ENCODE peak calls at places on chromosome 10, in four cellular contexts. One of them, this sample, is unnamed.
A peak's percentile ranks its signal among the peaks of the same experiment; 100 is the strongest.

GRCh38 chr10:93357680-93358079 is 124.5 kb downstream of the MYOF start:
- DNase-seq in K562: peak; percentile 24
- DNase-seq in HL-60: peak; percentile 23
- DNase-seq in GM12878: no peak
- DNase-seq in this sample: no peak

GRCh38 chr10:17910144-17910789 is 41.5 kb upstream of the SLC39A12 start:
- DNase-seq in K562: peak; percentile 26
- DNase-seq in HL-60: peak; percentile 12
- DNase-seq in GM12878: peak; percentile 2
- DNase-seq in this sample: no peak

GRCh38 chr10:71292624-71293445 is 26.2 kb upstream of the SLC29A3 start:
- DNase-seq in K562: no peak
- DNase-seq in HL-60: no peak
- DNase-seq in GM12878: no peak
- DNase-seq in this sample: no peak

GRCh38 chr10:69362471-69362954 is 54.2 kb downstream of the TACR2 start:
- DNase-seq in K562: no peak
- DNase-seq in HL-60: no peak
- DNase-seq in GM12878: no peak
- DNase-seq in this sample: no peak

GRCh38 chr10:101694674-101695403 is at the start of gene FBXW4:
- DNase-seq in K562: peak; percentile 66
- DNase-seq in HL-60: peak; percentile 69
- DNase-seq in GM12878: no peak
- DNase-seq in this sample: peak; percentile 81

GRCh38 chr10:102668312-102669110 is 24.2 kb downstream of the TRIM8 start:
- DNase-seq in K562: no peak
- DNase-seq in HL-60: no peak
- DNase-seq in GM12878: no peak
- DNase-seq in this sample: no peak

GRCh38 chr10:99993994-99994689 is 15.6 kb downstream of the DNMBP start:
- DNase-seq in K562: peak; percentile 84
- DNase-seq in HL-60: peak; percentile 80
- DNase-seq in GM12878: peak; percentile 51
- DNase-seq in this sample: peak; percentile 59

GRCh38 chr10:45423976-45424499 is 50.0 kb downstream of the ALOX5 start:
- DNase-seq in K562: no peak
- DNase-seq in HL-60: no peak
- DNase-seq in GM12878: no peak
- DNase-seq in this sample: no peak

GRCh38 chr10:120005408-120006280 is 113.1 kb downstream of the SEC23IP start:
- DNase-seq in K562: no peak
- DNase-seq in HL-60: no peak
- DNase-seq in GM12878: no peak
- DNase-seq in this sample: no peak

GRCh38 chr10:52703451-52703850 is 69.1 kb downstream of the MBL2 start:
- DNase-seq in K562: no peak
- DNase-seq in HL-60: no peak
- DNase-seq in GM12878: no peak
- DNase-seq in this sample: no peak

GRCh38 chr10:33982995-33983394 is 648.5 kb upstream of the NRP1 start:
- DNase-seq in K562: no peak
- DNase-seq in HL-60: no peak
- DNase-seq in GM12878: no peak
- DNase-seq in this sample: no peak

GRCh38 chr10:96856317-96856716 is 24.2 kb downstream of the LCOR start:
- DNase-seq in K562: no peak
- DNase-seq in HL-60: no peak
- DNase-seq in GM12878: no peak
- DNase-seq in this sample: no peak

GRCh38 chr10:116907588-116907987 is 58.3 kb downstream of the ENO4 start:
- DNase-seq in K562: no peak
- DNase-seq in HL-60: no peak
- DNase-seq in GM12878: no peak
- DNase-seq in this sample: no peak

GRCh38 chr10:118952493-118953295 is 76.8 kb upstream of the NANOS1 start:
- DNase-seq in K562: no peak
- DNase-seq in HL-60: no peak
- DNase-seq in GM12878: no peak
- DNase-seq in this sample: no peak

GRCh38 chr10:92076722-92077121 is 153.2 kb downstream of the BTAF1 start:
- DNase-seq in K562: no peak
- DNase-seq in HL-60: no peak
- DNase-seq in GM12878: no peak
- DNase-seq in this sample: no peak

GRCh38 chr10:87635498-87636312 is 24.0 kb upstream of the PAPSS2 start:
- DNase-seq in K562: no peak
- DNase-seq in HL-60: peak; percentile 11
- DNase-seq in GM12878: peak; percentile 62
- DNase-seq in this sample: no peak

DNA sequence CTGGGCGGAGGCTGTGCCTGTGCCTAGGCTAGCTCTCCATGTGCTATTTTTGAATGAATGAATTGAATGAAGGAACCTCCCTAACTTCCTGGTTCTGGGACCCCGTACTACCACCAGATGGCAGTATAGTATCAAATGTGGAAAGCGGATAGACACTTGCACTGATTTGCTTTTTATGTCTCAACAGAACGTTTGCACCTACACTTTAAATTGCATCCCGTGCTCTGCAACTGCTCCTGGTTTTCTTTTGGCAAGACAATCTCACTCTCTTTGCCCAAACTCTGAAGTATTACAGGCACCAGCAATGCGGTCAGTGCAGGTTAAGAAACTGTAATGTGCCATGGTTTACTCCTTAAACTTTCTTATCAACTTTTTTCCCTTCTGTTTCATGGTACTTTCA is 6.5 kb downstream of the FZD8 start:
- DNase-seq in K562: peak; percentile 63
- DNase-seq in HL-60: peak; percentile 56
- DNase-seq in GM12878: peak; percentile 20
- DNase-seq in this sample: peak; percentile 26
- TF ChIP-seq SPI1 in K562: peak; percentile 1
- TF ChIP-seq SPI1 in HL-60: no peak
- TF ChIP-seq SPI1 in GM12878: no peak
- TF ChIP-seq SPI1 in this sample: no peak

DNA sequence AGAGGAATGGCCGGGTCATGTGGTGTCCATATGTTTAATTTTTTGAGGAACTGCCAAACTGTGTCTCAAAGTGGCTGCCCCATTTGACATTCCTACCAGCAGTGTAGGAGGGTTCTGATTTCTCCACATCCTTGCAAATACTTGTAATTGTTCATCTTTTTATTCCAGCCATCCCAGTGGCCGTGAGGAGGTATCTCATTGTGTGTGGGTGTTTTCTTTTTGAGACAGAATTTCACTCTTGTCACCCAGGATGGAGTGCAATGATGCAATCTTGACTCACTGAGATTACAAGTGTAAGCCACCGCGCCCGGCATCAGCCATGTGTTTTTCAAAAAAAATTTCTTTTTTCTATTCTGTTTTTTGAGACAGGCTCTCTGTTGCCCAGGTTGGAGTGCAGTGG is 38.7 kb upstream of the DLG5 start:
- DNase-seq in K562: no peak
- DNase-seq in HL-60: no peak
- DNase-seq in GM12878: no peak
- DNase-seq in this sample: no peak
- TF ChIP-seq SPI1 in K562: no peak
- TF ChIP-seq SPI1 in HL-60: no peak
- TF ChIP-seq SPI1 in GM12878: no peak
- TF ChIP-seq SPI1 in this sample: no peak

DNA sequence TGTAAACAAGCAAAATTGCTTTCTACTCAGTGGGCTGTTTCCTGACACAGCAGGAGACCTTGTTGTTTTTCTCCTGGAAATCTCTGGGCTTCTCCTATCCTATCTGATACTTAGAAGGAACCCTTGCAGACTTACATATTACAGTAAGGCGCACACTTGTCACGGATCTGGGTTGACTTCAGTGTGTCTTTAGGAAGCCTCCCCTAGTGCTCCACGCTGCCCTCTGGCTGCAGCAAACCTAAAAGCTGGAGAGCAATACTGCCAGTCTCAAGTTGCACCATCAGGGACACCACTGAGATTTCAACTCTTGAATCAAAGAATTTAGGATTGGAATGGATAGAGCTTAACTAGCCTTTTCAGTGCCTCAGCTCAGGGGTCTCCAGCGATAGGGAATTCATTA is 495.3 kb downstream of the LRMDA start:
- DNase-seq in K562: peak; percentile 35
- DNase-seq in HL-60: no peak
- DNase-seq in GM12878: no peak
- DNase-seq in this sample: no peak
- TF ChIP-seq SPI1 in K562: no peak
- TF ChIP-seq SPI1 in HL-60: no peak
- TF ChIP-seq SPI1 in GM12878: no peak
- TF ChIP-seq SPI1 in this sample: no peak

GRCh38 chr10:131819241-131820072 is 81.4 kb upstream of the PPP2R2D start:
- DNase-seq in K562: no peak
- DNase-seq in HL-60: peak; percentile 11
- DNase-seq in GM12878: no peak
- DNase-seq in this sample: peak; percentile 2
- TF ChIP-seq SPI1 in K562: no peak
- TF ChIP-seq SPI1 in HL-60: no peak
- TF ChIP-seq SPI1 in GM12878: no peak
- TF ChIP-seq SPI1 in this sample: no peak

GRCh38 chr10:131212763-131213325 is 98.7 kb downstream of the TCERG1L start:
- DNase-seq in K562: no peak
- DNase-seq in HL-60: no peak
- DNase-seq in GM12878: no peak
- DNase-seq in this sample: no peak

GRCh38 chr10:131215776-131216175 is 95.7 kb downstream of the TCERG1L start:
- DNase-seq in K562: no peak
- DNase-seq in HL-60: no peak
- DNase-seq in GM12878: no peak
- DNase-seq in this sample: no peak

GRCh38 chr10:131216681-131217230 is 94.8 kb downstream of the TCERG1L start:
- DNase-seq in K562: no peak
- DNase-seq in HL-60: no peak
- DNase-seq in GM12878: no peak
- DNase-seq in this sample: no peak

GRCh38 chr10:131213651-131214505 is 97.6 kb downstream of the TCERG1L start:
- DNase-seq in K562: no peak
- DNase-seq in HL-60: no peak
- DNase-seq in GM12878: no peak
- DNase-seq in this sample: no peak

DNA sequence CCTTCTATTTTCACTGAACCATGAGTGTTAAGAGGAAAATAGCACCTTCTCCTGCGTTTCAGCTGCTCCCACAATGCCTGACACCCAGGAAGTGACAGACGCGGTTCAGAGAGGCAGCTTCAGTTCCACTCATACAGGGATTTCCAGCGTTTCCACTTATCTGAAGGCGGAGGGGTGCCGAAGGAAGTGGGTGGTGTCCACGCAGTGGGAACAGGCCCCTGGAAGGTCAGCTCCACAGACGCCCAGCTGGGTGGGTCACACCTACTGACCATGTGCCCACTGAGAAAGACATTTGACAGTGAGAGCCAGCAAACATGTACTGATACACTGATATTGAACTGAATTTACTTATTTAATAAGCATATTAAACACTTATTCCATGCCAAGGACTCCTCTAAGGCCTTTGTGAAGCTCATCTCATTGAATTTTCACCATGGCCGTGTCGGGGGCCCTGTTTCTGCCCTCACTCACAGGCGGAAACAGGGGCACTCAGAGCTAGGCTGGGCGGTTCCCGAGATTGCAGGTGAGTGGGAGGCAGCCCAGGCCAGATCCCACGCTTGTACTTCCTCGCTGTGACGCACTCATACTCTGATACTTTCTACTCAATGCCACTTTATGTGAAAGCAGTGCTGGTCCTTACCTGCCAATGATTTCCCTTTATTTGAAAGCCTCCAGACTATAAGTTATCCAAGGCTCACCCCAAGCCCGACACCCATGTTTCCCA is 96.8 kb downstream of the TCERG1L start:
- DNase-seq in K562: no peak
- DNase-seq in HL-60: no peak
- DNase-seq in GM12878: no peak
- DNase-seq in this sample: no peak
- TF ChIP-seq SPI1 in K562: no peak
- TF ChIP-seq SPI1 in HL-60: no peak
- TF ChIP-seq SPI1 in GM12878: no peak
- TF ChIP-seq SPI1 in this sample: no peak

GRCh38 chr10:4372601-4373000 is 453.4 kb upstream of the AKR1E2 start:
- DNase-seq in K562: no peak
- DNase-seq in HL-60: no peak
- DNase-seq in GM12878: no peak
- DNase-seq in this sample: no peak
- TF ChIP-seq SPI1 in K562: no peak
- TF ChIP-seq SPI1 in HL-60: no peak
- TF ChIP-seq SPI1 in GM12878: no peak
- TF ChIP-seq SPI1 in this sample: no peak

DNA sequence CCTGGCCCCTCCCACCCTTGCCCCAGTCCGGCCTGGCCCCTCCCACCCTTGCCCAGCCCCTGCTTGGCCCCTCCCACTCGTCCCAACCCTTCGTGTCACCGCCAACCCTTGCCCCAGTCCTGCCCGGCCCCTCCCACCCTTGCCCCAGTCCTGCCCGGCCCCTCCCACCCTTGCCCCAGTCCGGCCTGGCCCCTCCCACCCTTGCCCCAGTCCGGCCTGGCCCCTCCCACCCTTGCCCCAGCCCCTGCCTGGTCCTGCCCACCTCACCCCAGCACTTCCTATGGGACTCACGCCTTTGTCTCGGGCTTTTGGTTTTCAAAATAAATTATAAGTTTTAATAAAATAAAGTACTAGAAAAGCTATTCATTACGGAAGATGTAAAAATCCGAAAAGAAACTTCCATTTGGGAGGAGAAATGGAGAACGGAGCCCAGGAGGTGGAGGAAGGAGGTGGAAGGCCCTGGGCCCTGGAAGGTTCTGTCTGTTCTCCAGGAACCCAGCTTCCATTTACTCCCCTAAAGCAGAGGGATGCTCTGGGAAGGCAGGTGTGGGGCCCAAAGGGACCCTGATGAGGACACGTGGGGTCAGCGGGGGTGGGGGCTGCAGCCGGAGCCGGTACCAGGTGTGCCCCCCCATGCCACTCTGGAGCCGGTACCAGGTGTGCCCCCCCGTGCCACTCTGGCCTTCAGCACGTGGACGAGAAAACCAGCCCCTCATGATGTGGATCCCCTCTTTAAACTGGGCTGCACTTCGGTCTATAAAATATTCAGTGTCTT is 52.2 kb downstream of the PWWP2B start:
- DNase-seq in K562: no peak
- DNase-seq in HL-60: peak; percentile 75
- DNase-seq in GM12878: no peak
- DNase-seq in this sample: no peak
- TF ChIP-seq SPI1 in K562: no peak
- TF ChIP-seq SPI1 in HL-60: no peak
- TF ChIP-seq SPI1 in GM12878: no peak
- TF ChIP-seq SPI1 in this sample: no peak

This sample was measured in GM12891.